ENCODE peak calls at places on chromosomes 6 and 20, in four cellular contexts. M, G, S and Z are unnamed samples.

GRCh38 chr6:5997420-5998093 is 9.2 kb downstream of the NRN1 start:
- DNase-seq in S (no peak), M (peak; percentile 56), G (no peak), Z (no peak)

GRCh38 chr6:159033160-159034049 is 11.4 kb downstream of the TAGAP start:
- DNase-seq in S (no peak), G (peak; percentile 19), M (no peak), Z (no peak)

GRCh38 chr6:121885399-121886152 is 450.1 kb downstream of the GJA1 start:
- DNase-seq in G (peak; percentile 74), S (no peak), M (no peak), Z (no peak)

GRCh38 chr20:50111120-50111828 is 1.7 kb downstream of the UBE2V1 start:
- DNase-seq in M (no peak), S (no peak), G (no peak), Z (no peak)

GRCh38 chr20:14929388-14929787 is 592.0 kb upstream of the FLRT3 start:
- DNase-seq in G (no peak), M (no peak), S (no peak), Z (no peak)

GRCh38 chr20:17295991-17296390 is 69.2 kb downstream of the PCSK2 start:
- DNase-seq in M (no peak), G (no peak), S (no peak), Z (no peak)

GRCh38 chr20:21656299-21657067 is 49.0 kb upstream of the PAX1 start:
- DNase-seq in M (no peak), S (no peak), G (no peak), Z (no peak)

GRCh38 chr6:17448165-17448564 is 54.8 kb downstream of the CAP2 start:
- DNase-seq in M (no peak), G (no peak), S (no peak), Z (no peak)

GRCh38 chr20:32773214-32773613 is 11.0 kb downstream of the DNMT3B start:
- DNase-seq in S (no peak), M (no peak), G (no peak), Z (no peak)

GRCh38 chr6:11729083-11729482 is 49.5 kb downstream of the ADTRP start:
- DNase-seq in G (no peak), M (no peak), S (no peak), Z (no peak)

GRCh38 chr6:111668410-111668809 is 62.7 kb upstream of the TRAF3IP2 start:
- DNase-seq in S (no peak), M (peak; percentile 29), G (no peak), Z (peak; percentile 30)

GRCh38 chr6:170461111-170461510 is 92.0 kb downstream of the PSMB1 start:
- DNase-seq in S (no peak), G (no peak), M (no peak), Z (no peak)

GRCh38 chr6:166828397-166829002 is 127.8 kb downstream of the RNASET2 start:
- DNase-seq in G (no peak), S (no peak), M (no peak), Z (no peak)

GRCh38 chr6:19427548-19427947 is 409.6 kb upstream of the ID4 start:
- DNase-seq in G (no peak), M (no peak), S (no peak), Z (no peak)

GRCh38 chr6:19435755-19436154 is 401.4 kb upstream of the ID4 start:
- DNase-seq in G (no peak), S (no peak), M (no peak), Z (no peak)

GRCh38 chr6:19438566-19439353 is 398.4 kb upstream of the ID4 start:
- DNase-seq in G (no peak), S (no peak), M (no peak), Z (no peak)

GRCh38 chr6:19434065-19434464 is 403.1 kb upstream of the ID4 start:
- DNase-seq in G (no peak), M (no peak), S (no peak), Z (no peak)

GRCh38 chr6:19433101-19433500 is 404.1 kb upstream of the ID4 start:
- DNase-seq in G (no peak), M (no peak), S (no peak), Z (no peak)
- TF ChIP-seq CREM in G (no peak), M (no peak), S (no peak), Z (no peak)

GRCh38 chr20:37704955-37705354 is 11.1 kb downstream of the CTNNBL1 start:
- DNase-seq in M (no peak), G (peak; percentile 58), S (no peak), Z (no peak)

GRCh38 chr20:37699202-37699601 is 5.4 kb downstream of the CTNNBL1 start:
- DNase-seq in G (no peak), M (no peak), S (no peak), Z (no peak)

GRCh38 chr20:37706298-37706697 is 12.5 kb downstream of the CTNNBL1 start:
- DNase-seq in G (no peak), M (no peak), S (no peak), Z (no peak)

GRCh38 chr20:37702643-37703337 is 9.0 kb downstream of the CTNNBL1 start:
- DNase-seq in S (no peak), G (no peak), M (no peak), Z (no peak)

DNA sequence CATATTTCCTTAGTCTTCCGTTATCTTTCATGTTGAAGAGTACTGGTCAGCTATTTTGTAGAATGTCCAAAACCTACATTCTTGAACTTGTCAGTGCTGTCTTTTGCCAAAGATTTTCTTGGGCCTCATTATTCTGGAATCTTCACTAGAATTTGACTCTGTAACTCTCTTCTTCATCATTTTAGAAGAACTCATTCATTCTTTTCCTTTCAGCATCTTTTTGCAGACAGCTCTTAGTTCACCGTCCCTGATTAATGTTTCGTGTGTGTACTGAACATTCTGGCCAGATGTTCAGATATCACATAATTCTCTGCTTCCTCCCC is 9.5 kb downstream of the CTNNBL1 start:
- DNase-seq in S (no peak), M (no peak), G (no peak), Z (no peak)
- TF ChIP-seq CREM in S (no peak), M (no peak), G (no peak), Z (no peak)

GRCh38 chr6:25138024-25138696 is 141.0 kb upstream of the CARMIL1 start:
- DNase-seq in S (peak; percentile 81), M (no peak), G (no peak), Z (no peak)

GRCh38 chr6:25137497-25137896 is 141.7 kb upstream of the CARMIL1 start:
- DNase-seq in M (no peak), G (no peak), S (no peak), Z (no peak)

GRCh38 chr6:25136879-25137278 is 142.3 kb upstream of the CARMIL1 start:
- DNase-seq in M (no peak), G (no peak), S (no peak), Z (peak; percentile 7)

GRCh38 chr6:25142506-25142905 is 136.7 kb upstream of the CARMIL1 start:
- DNase-seq in M (no peak), G (no peak), S (no peak), Z (no peak)

GRCh38 chr6:25138697-25139051 is 140.5 kb upstream of the CARMIL1 start:
- DNase-seq in S (no peak), M (no peak), G (no peak), Z (no peak)
- TF ChIP-seq CREM in S (no peak), M (no peak), G (no peak), Z (no peak)

GRCh38 chr6:69868961-69869360 is 2.6 kb downstream of the COL19A1 start:
- DNase-seq in S (no peak), M (no peak), G (no peak), Z (no peak)

GRCh38 chr6:69865126-69865525 is 1.2 kb upstream of the COL19A1 start:
- DNase-seq in S (no peak), M (no peak), G (no peak), Z (no peak)

GRCh38 chr6:69868252-69868804 is 2.0 kb downstream of the COL19A1 start:
- DNase-seq in S (no peak), G (no peak), M (no peak), Z (peak; percentile 6)

GRCh38 chr6:69866351-69867074 is at the start of gene COL19A1:
- DNase-seq in G (no peak), S (peak; percentile 76), M (peak; percentile 52), Z (peak; percentile 4)

DNA sequence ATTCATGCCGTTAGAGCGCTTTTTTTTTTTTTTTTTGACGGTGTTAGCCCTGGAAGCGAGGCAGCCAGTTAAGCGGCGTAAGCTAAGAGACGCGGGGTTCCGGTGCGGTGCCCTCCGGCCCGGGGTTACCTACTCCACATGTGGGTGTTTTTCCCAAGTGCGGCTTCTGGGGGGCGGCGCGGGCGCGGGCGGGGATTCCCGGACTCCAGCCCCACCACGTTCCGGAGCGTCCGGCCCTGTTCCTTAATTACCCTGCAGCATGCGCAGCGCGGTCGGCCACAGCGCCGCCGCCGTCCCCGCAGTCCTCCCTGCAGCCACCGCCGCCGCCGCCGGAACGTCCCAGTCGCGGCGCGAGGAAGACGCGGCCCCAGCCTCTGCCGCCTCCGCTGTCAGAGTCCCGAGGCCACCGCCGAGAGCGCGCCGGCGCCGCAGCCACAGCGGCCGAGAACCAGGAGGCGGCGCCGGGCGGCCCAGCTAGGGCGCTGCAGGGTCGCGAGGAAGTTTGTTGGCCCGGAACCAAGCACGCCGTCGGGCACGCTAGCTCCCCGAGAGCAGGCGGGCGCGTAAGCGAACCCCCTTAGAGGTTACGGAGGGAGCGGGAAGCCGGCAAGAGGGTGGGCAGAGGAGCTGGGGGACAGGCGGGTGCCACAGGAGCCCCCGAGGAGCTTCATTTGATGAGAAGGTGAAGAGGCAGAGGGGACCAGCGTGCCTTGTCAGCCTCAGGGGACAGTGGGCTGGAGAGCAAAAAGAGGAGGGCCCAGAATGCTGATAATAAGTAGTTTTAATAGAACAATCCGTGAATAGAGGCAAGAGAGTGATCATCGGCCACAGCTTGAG is 937 bp downstream of the COL19A1 start:
- DNase-seq in S (no peak), M (peak; percentile 68), G (peak; percentile 12), Z (peak; percentile 9)
- TF ChIP-seq CREM in S (no peak), M (no peak), G (no peak), Z (no peak)

GRCh38 chr6:36132221-36132895 is 2.0 kb downstream of the MAPK13 start:
- DNase-seq in G (no peak), S (no peak), M (no peak), Z (no peak)

GRCh38 chr6:36131517-36132220 is 1.4 kb downstream of the MAPK13 start:
- DNase-seq in G (peak; percentile 84), M (no peak), S (peak; percentile 92), Z (peak; percentile 39)

GRCh38 chr6:36128793-36129192 is 1.5 kb upstream of the MAPK13 start:
- DNase-seq in S (no peak), M (no peak), G (no peak), Z (no peak)

GRCh38 chr6:36129889-36130671 is at the start of gene MAPK13:
- DNase-seq in S (no peak), G (peak; percentile 25), M (peak; percentile 49), Z (no peak)

GRCh38 chr6:36130672-36131516 is 581 bp downstream of the MAPK13 start:
- DNase-seq in G (peak; percentile 73), S (no peak), M (peak; percentile 43), Z (no peak)
- TF ChIP-seq CREM in G (no peak), S (no peak), M (no peak), Z (no peak)

DNA sequence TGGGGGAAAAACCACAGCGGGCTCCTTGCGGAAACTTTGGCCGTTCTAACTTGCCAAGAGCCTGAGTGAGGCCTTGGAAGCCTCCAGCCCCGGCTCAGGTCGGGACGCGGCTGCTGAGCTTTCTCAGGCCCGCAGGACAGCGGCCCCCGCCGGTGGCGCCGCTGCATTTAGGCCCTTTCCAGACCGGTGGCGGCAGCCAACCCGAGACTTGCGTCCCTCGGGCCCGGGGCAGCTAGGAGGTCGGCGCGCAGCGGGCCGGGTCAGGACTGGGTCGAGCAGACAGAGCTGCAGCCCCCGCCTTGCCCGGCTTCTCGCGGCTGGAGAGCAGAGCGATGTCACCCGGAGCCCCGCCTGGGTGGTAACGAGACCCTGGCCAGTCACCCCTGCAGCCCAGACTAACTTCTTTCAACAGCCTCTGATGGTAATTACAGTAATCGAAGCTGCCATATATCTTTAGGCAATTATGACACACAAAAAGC is 2.7 kb downstream of the NR2E1 start:
- DNase-seq in M (peak; percentile 57), G (peak; percentile 12), S (no peak), Z (no peak)
- TF ChIP-seq CREM in M (no peak), G (no peak), S (no peak), Z (no peak)